ENCODE peak calls at places on chromosomes 13 and 19, in ten cellular contexts. G is GM23248; D is T-helper 2 cell treated with Interferon-gamma antibody and Interleukin-4, amounts not matched to agents 5 μg/mL and 100 μg/mL, for 36 hours; U is anterior cingulate cortex; P is smooth muscle cell of the brain vasculature; T is NCI-H2029 treated with DMSO at 0.1 percent for 48 hours; S is stimulated activated CD8-positive, alpha-beta memory T cell treated with anti-CD3 and anti-CD28 coated beads, Interleukin-7, amount 100 ng/mL, for 1 hour; E is activated CD4-positive, alpha-beta T cell treated with anti-CD3 and anti-CD28 coated beads, Interleukin-2, amount 50 U/mL, for 24 hours; H is colonic mucosa; V is GM13976. Y is an unnamed sample.

GRCh38 chr13:39451301-39451700 is 151.7 kb downstream of the LHFPL6 start:
- DNase-seq in D (no peak), P (peak; percentile 20), E (no peak), H (no peak), U (no peak), S (no peak), T (peak; percentile 6), V (no peak), G (peak; percentile 38), Y (no peak)

GRCh38 chr13:113029487-113030258 is 60.7 kb downstream of the MCF2L start:
- DNase-seq in P (no peak), U (no peak), G (peak; percentile 19), D (peak; percentile 11), S (peak; percentile 37), H (peak; percentile 56), E (peak; percentile 27), V (peak; percentile 77), T (no peak), Y (no peak)

GRCh38 chr13:102569488-102569887 is 27.3 kb upstream of the TPP2 start:
- DNase-seq in H (no peak), T (no peak), E (no peak), S (no peak), P (no peak), G (peak; percentile 86), V (no peak), U (no peak), D (no peak), Y (no peak)

GRCh38 chr19:48708471-48708870 is 11.1 kb downstream of the MAMSTR start:
- DNase-seq in U (no peak), T (no peak), D (no peak), S (no peak), E (no peak), H (no peak), V (no peak), P (no peak), G (no peak), Y (no peak)

GRCh38 chr19:2949939-2950285 is 5.1 kb upstream of the ZNF77 start:
- DNase-seq in S (no peak), D (no peak), H (no peak), T (peak; percentile 52), V (peak; percentile 45), P (no peak), G (peak; percentile 32), E (no peak), U (no peak), Y (no peak)

GRCh38 chr13:113621046-113621445 is 36.5 kb downstream of the TFDP1 start:
- DNase-seq in G (no peak), U (no peak), P (no peak), E (no peak), V (no peak), S (no peak), D (no peak), H (no peak), T (no peak), Y (no peak)

GRCh38 chr19:52923782-52924593 is 760 bp upstream of the ZNF888 start:
- DNase-seq in D (no peak), T (no peak), H (peak; percentile 76), S (no peak), U (no peak), G (peak; percentile 76), E (no peak), P (no peak), V (no peak), Y (no peak)

GRCh38 chr19:40588110-40588854 is 11.6 kb downstream of the SHKBP1 start:
- DNase-seq in S (no peak), D (no peak), E (no peak), P (no peak), V (no peak), G (no peak), H (no peak), U (no peak), T (no peak), Y (no peak)

GRCh38 chr13:52128714-52129700 is at the start of gene NEK5:
- DNase-seq in P (peak; percentile 12), S (peak; percentile 9), V (peak; percentile 85), T (peak; percentile 3), D (peak; percentile 61), G (peak; percentile 81), E (peak; percentile 35), H (peak; percentile 73), U (peak; percentile 18), Y (no peak)

GRCh38 chr19:48110350-48110966 is at the start of gene PLA2G4C:
- DNase-seq in H (peak; percentile 81), G (peak; percentile 97), T (peak; percentile 62), U (peak; percentile 77), D (peak; percentile 83), P (peak; percentile 61), E (peak; percentile 70), S (peak; percentile 67), V (peak; percentile 97), Y (peak; percentile 81)

GRCh38 chr13:67844544-67844943 is 614.4 kb upstream of the PCDH9 start:
- DNase-seq in G (no peak), T (no peak), P (no peak), H (no peak), E (no peak), D (no peak), U (no peak), S (no peak), V (no peak), Y (no peak)

GRCh38 chr19:30320916-30321315 is 51.3 kb upstream of the ZNF536 start:
- DNase-seq in D (no peak), E (no peak), H (no peak), S (no peak), U (no peak), V (no peak), G (no peak), P (no peak), T (no peak), Y (no peak)

GRCh38 chr19:10762656-10763055 is 44.8 kb downstream of the DNM2 start:
- DNase-seq in H (peak; percentile 88), S (no peak), V (no peak), E (no peak), P (no peak), U (no peak), T (no peak), G (no peak), D (no peak), Y (no peak)

GRCh38 chr13:50309200-50309848 is 294.1 kb downstream of the KCNRG start:
- DNase-seq in V (no peak), P (no peak), G (no peak), H (no peak), D (no peak), T (no peak), S (no peak), E (no peak), U (no peak), Y (no peak)

GRCh38 chr19:34254552-34255432 is at the start of gene GARRE1:
- DNase-seq in E (peak; percentile 9), G (peak; percentile 61), U (no peak), S (no peak), T (no peak), P (no peak), H (peak; percentile 41), V (peak; percentile 79), D (peak; percentile 29), Y (no peak)

GRCh38 chr13:65540064-65540635 is 1690.0 kb downstream of the PCDH9 start:
- DNase-seq in T (no peak), E (no peak), U (no peak), V (no peak), D (no peak), S (no peak), P (no peak), G (no peak), H (no peak), Y (no peak)

GRCh38 chr19:36009220-36009619 is 607 bp upstream of the SYNE4 start:
- DNase-seq in E (no peak), H (peak; percentile 72), P (no peak), S (no peak), T (peak; percentile 3), U (no peak), G (peak; percentile 93), V (peak; percentile 86), D (peak; percentile 63), Y (no peak)

GRCh38 chr13:64314286-64314685 is 2898.6 kb upstream of the PCDH20 start:
- DNase-seq in S (no peak), T (no peak), H (no peak), E (no peak), P (peak; percentile 3), G (no peak), V (no peak), U (no peak), D (no peak), Y (no peak)

Y was measured in GOT3.